ENCODE peak calls at places on chromosomes 2 and 18, in ten cellular contexts. M is cardiac muscle cell, P is ovary, Z is RWPE2, T is cardiac fibroblast, B is left ventricle myocardium inferior, G is adipocyte, E is GM23248, U is lung, S is iPS DF 6.9. Q is an unnamed sample.
A peak's percentile ranks its signal among the peaks of the same experiment; 100 is the strongest.

GRCh38 chr2:95007061-95007609 is 18.4 kb upstream of the MAL start:
- DNase-seq in M (no peak), T (no peak), P (no peak), G (no peak), E (no peak), U (no peak), B (no peak), S (no peak), Z (no peak), Q (no peak)

GRCh38 chr2:31694444-31694843 is 113.7 kb upstream of the SRD5A2 start:
- DNase-seq in G (peak; percentile 20), Z (no peak), U (no peak), B (no peak), P (no peak), E (peak; percentile 1), T (peak; percentile 9), M (no peak), S (no peak), Q (no peak)

GRCh38 chr2:27914793-27915175 is 24.3 kb downstream of the BABAM2 start:
- DNase-seq in B (no peak), M (no peak), E (no peak), P (no peak), Z (no peak), T (no peak), S (no peak), U (no peak), G (no peak), Q (no peak)

GRCh38 chr2:136238214-136238551 is 120.2 kb upstream of the CXCR4 start:
- DNase-seq in M (no peak), U (no peak), G (no peak), S (no peak), T (peak; percentile 35), P (no peak), E (peak; percentile 63), B (no peak), Z (no peak), Q (no peak)

GRCh38 chr2:230447455-230448451 is 31.8 kb downstream of the SP100 start:
- DNase-seq in M (no peak), T (no peak), G (no peak), Z (no peak), U (no peak), S (no peak), P (no peak), E (no peak), B (no peak), Q (no peak)

GRCh38 chr2:224769489-224769888 is 53.3 kb upstream of the CCDC195 start:
- DNase-seq in M (no peak), P (no peak), U (no peak), G (no peak), T (no peak), B (no peak), Z (no peak), E (no peak), S (no peak), Q (no peak)

GRCh38 chr2:242098445-242099128 is 229.1 kb downstream of the RTP5 start:
- DNase-seq in S (no peak), M (no peak), B (no peak), T (no peak), U (no peak), P (no peak), G (peak; percentile 16), E (peak; percentile 41), Z (no peak), Q (no peak)

GRCh38 chr2:179657068-179657467 is 204.3 kb downstream of the ZNF385B start:
- DNase-seq in P (no peak), S (no peak), Z (no peak), M (no peak), U (no peak), G (no peak), T (no peak), B (no peak), E (no peak), Q (no peak)

GRCh38 chr2:57943271-57943670 is 103.3 kb upstream of the VRK2 start:
- DNase-seq in S (no peak), E (peak; percentile 74), P (no peak), M (peak; percentile 10), T (peak; percentile 2), U (no peak), B (no peak), G (peak; percentile 81), Z (no peak), Q (no peak)

GRCh38 chr2:227464356-227464755 is 7.6 kb upstream of the AGFG1 start:
- DNase-seq in S (no peak), G (no peak), B (no peak), P (no peak), U (no peak), E (no peak), T (no peak), Z (no peak), M (no peak), Q (no peak)

GRCh38 chr18:3612315-3612714 is 162.3 kb downstream of the TGIF1 start:
- DNase-seq in P (no peak), G (no peak), Z (no peak), M (no peak), S (no peak), T (no peak), U (no peak), E (peak; percentile 59), B (no peak), Q (no peak)

GRCh38 chr2:157733263-157733662 is 104.6 kb upstream of the ACVR1C start:
- DNase-seq in B (no peak), G (no peak), T (no peak), S (no peak), Z (no peak), U (no peak), M (no peak), P (no peak), E (no peak), Q (no peak)

GRCh38 chr2:46471-47345 is at the start of gene FAM110C:
- DNase-seq in T (peak; percentile 46), S (no peak), M (peak; percentile 52), G (no peak), E (peak; percentile 6), P (peak; percentile 73), Z (peak; percentile 81), B (peak; percentile 68), U (peak; percentile 71), Q (peak; percentile 26)

GRCh38 chr2:45342-46130 is 769 bp downstream of the FAM110C start:
- DNase-seq in G (no peak), E (no peak), U (no peak), B (no peak), P (peak; percentile 37), S (no peak), T (no peak), M (no peak), Z (no peak), Q (no peak)

GRCh38 chr2:44748-45341 is 1.5 kb downstream of the FAM110C start:
- DNase-seq in B (no peak), U (no peak), S (no peak), E (no peak), P (no peak), G (no peak), T (no peak), M (no peak), Z (no peak), Q (no peak)

GRCh38 chr2:47346-48218 is 1.3 kb upstream of the FAM110C start:
- DNase-seq in Z (no peak), E (no peak), P (peak; percentile 28), S (no peak), T (no peak), B (no peak), U (no peak), G (no peak), M (no peak), Q (no peak)

GRCh38 chr2:46131-46470 is 204 bp downstream of the FAM110C start:
- DNase-seq in G (no peak), S (no peak), B (no peak), P (no peak), E (no peak), T (no peak), U (no peak), M (no peak), Z (no peak), Q (no peak)
- H3K4me3 ChIP-seq in G (no peak overlapping the region), S (peak overlapping the region; percentile 88), B (peak overlapping the region; percentile 72), P (peak overlapping the region; percentile 50), E (no peak overlapping the region), T (no peak overlapping the region), U (peak overlapping the region; percentile 66), M (peak overlapping the region; percentile 41), Z (peak overlapping the region; percentile 72), Q (peak overlapping the region; percentile 29)

DNA sequence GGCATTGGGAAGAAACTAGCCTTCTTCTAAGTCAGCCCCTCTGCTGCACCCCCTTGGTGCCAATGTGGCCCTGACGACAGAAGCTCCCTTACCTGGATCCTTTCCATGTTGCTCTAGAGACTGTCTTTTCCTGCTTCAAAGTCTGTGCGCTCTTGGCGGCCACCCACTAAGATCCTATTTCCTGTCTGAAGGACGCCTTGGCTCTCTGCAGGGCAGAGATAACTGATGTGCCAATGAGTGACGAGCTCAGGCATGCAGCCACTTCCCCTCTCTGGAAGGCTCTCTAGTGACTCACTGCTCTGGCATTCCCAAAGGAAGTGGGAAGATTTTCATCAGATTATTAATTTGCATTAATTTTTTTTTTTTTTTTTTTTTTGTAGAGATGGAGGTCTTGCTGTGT is 273.5 kb downstream of the CDH20 start:
- DNase-seq in M (peak; percentile 61), T (peak; percentile 94), E (peak; percentile 94), U (peak; percentile 74), P (peak; percentile 46), Z (peak; percentile 89), G (peak; percentile 72), S (peak; percentile 50), B (peak; percentile 76), Q (peak; percentile 74)
- H3K4me3 ChIP-seq in M (peak overlapping the region; percentile 4), T (peak overlapping the region; percentile 54), E (peak overlapping the region; percentile 71), U (no peak overlapping the region), P (no peak overlapping the region), Z (peak overlapping the region; percentile 43), G (peak overlapping the region; percentile 75), S (no peak overlapping the region), B (peak overlapping the region; percentile 60), Q (peak overlapping the region; percentile 32)

DNA sequence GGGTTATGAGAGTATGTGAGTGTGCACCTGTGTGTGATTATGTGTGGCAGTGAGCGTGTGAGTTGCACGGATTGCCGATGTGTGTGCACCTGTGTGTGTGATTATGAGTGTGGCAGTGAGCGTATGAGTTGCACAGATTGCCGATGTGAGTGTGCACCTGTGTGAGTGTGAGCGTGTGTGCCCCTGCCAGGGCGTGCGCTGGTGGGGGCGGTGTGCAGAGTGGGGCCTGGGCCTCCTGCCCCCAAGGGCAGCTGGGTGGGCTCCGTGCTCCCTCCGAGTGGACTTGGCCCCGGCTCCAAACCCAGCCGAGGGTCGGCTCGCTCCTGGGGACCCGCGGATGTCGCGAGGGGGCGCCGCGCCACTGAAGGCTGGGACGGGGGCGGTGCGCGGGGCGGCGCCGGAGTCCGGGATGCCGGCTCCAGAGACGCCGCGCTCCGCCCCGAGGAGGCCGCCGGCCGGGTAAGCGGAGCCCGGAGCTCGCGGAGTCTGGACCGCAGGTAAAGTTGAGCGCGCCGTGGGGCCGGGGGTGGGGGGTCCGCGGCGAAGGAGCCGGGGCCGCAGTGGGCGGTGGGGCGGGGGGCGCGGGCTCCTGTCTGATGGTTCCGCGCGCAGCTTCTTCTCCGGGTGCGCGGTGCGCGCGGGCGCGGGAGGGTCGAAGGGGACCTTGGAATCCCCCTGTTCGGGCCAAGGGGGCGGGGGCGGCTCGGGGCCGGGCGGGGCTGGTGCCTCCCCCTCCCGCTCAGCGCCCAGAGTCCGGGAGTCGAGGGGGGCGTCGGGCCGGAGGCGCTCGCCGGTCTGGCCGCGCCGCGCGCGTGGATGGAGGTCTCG is at the start of gene KCNG2:
- DNase-seq in B (no peak), S (no peak), T (peak; percentile 53), M (peak; percentile 63), E (peak; percentile 42), Z (no peak), U (no peak), G (peak; percentile 11), P (no peak), Q (no peak)
- H3K4me3 ChIP-seq in B (peak within 1 kb of the TSS; percentile 57), S (peak within 1 kb of the TSS; percentile 29), T (peak within 1 kb of the TSS; percentile 70), M (peak within 1 kb of the TSS; percentile 33), E (no peak within 1 kb of the TSS), Z (peak within 1 kb of the TSS; percentile 26), U (peak within 1 kb of the TSS; percentile 13), G (no peak within 1 kb of the TSS), P (no peak within 1 kb of the TSS), Q (peak within 1 kb of the TSS; percentile 41)

GRCh38 chr2:148643421-148643820 is 1.1 kb upstream of the EPC2 start:
- DNase-seq in G (no peak), B (no peak), Z (no peak), T (no peak), M (no peak), P (no peak), U (no peak), S (no peak), E (no peak), Q (no peak)
- H3K4me3 ChIP-seq in G (peak overlapping the region; percentile 94), B (peak overlapping the region; percentile 85), Z (peak overlapping the region; percentile 84), T (no peak overlapping the region), M (no peak overlapping the region), P (peak overlapping the region; percentile 86), U (no peak overlapping the region), S (no peak overlapping the region), E (peak overlapping the region; percentile 90), Q (no peak overlapping the region)

Q was measured in heart right ventricle.